ENCODE peak calls at places on chromosome 17, in seven cellular contexts. One of them, this sample, is unnamed.

GRCh38 chr17:45857977-45858708 is 13.5 kb downstream of the SPPL2C start:
- DNase-seq in AG04450: no peak
- DNase-seq in vagina: no peak
- DNase-seq in cardiac muscle cell: peak; percentile 85
- DNase-seq in breast epithelium: no peak
- DNase-seq in left ventricle myocardium inferior: no peak
- DNase-seq in H9: peak; percentile 79
- DNase-seq in this sample: no peak

GRCh38 chr17:35297666-35298065 is 54.8 kb downstream of the SLFN5 start:
- DNase-seq in AG04450: no peak
- DNase-seq in vagina: no peak
- DNase-seq in cardiac muscle cell: no peak
- DNase-seq in breast epithelium: no peak
- DNase-seq in left ventricle myocardium inferior: no peak
- DNase-seq in H9: no peak
- DNase-seq in this sample: no peak

GRCh38 chr17:2337811-2338657 is 733 bp downstream of the SGSM2 start:
- DNase-seq in AG04450: no peak
- DNase-seq in vagina: no peak
- DNase-seq in cardiac muscle cell: peak; percentile 82
- DNase-seq in breast epithelium: peak; percentile 83
- DNase-seq in left ventricle myocardium inferior: peak; percentile 67
- DNase-seq in H9: peak; percentile 70
- DNase-seq in this sample: peak; percentile 47

GRCh38 chr17:60455378-60455777 is 33.1 kb downstream of the CHCT1 start:
- DNase-seq in AG04450: no peak
- DNase-seq in vagina: no peak
- DNase-seq in cardiac muscle cell: no peak
- DNase-seq in breast epithelium: no peak
- DNase-seq in left ventricle myocardium inferior: no peak
- DNase-seq in H9: no peak
- DNase-seq in this sample: no peak

GRCh38 chr17:40485851-40486512 is 15.4 kb downstream of the TNS4 start:
- DNase-seq in AG04450: peak; percentile 98
- DNase-seq in vagina: no peak
- DNase-seq in cardiac muscle cell: no peak
- DNase-seq in breast epithelium: no peak
- DNase-seq in left ventricle myocardium inferior: no peak
- DNase-seq in H9: no peak
- DNase-seq in this sample: no peak

GRCh38 chr17:610285-610684 is 104.4 kb downstream of the VPS53 start:
- DNase-seq in AG04450: no peak
- DNase-seq in vagina: no peak
- DNase-seq in cardiac muscle cell: no peak
- DNase-seq in breast epithelium: no peak
- DNase-seq in left ventricle myocardium inferior: no peak
- DNase-seq in H9: no peak
- DNase-seq in this sample: no peak

GRCh38 chr17:61408151-61409041 is 8.8 kb downstream of the TBX2 start:
- DNase-seq in AG04450: no peak
- DNase-seq in vagina: no peak
- DNase-seq in cardiac muscle cell: no peak
- DNase-seq in breast epithelium: peak; percentile 50
- DNase-seq in left ventricle myocardium inferior: no peak
- DNase-seq in H9: peak; percentile 48
- DNase-seq in this sample: peak; percentile 7

GRCh38 chr17:33335491-33336173 is 42.5 kb upstream of the ASIC2 start:
- DNase-seq in AG04450: no peak
- DNase-seq in vagina: no peak
- DNase-seq in cardiac muscle cell: no peak
- DNase-seq in breast epithelium: no peak
- DNase-seq in left ventricle myocardium inferior: no peak
- DNase-seq in H9: peak; percentile 69
- DNase-seq in this sample: no peak

GRCh38 chr17:57109393-57110151 is 24.5 kb downstream of the AKAP1 start:
- DNase-seq in AG04450: no peak
- DNase-seq in vagina: no peak
- DNase-seq in cardiac muscle cell: peak; percentile 40
- DNase-seq in breast epithelium: no peak
- DNase-seq in left ventricle myocardium inferior: peak; percentile 75
- DNase-seq in H9: peak; percentile 62
- DNase-seq in this sample: no peak

GRCh38 chr17:63434951-63435571 is 11.0 kb downstream of the CYB561 start:
- DNase-seq in AG04450: no peak
- DNase-seq in vagina: no peak
- DNase-seq in cardiac muscle cell: no peak
- DNase-seq in breast epithelium: peak; percentile 90
- DNase-seq in left ventricle myocardium inferior: peak; percentile 65
- DNase-seq in H9: peak; percentile 71
- DNase-seq in this sample: peak; percentile 28

GRCh38 chr17:57692770-57693169 is 52.3 kb downstream of the CCDC182 start:
- DNase-seq in AG04450: no peak
- DNase-seq in vagina: no peak
- DNase-seq in cardiac muscle cell: no peak
- DNase-seq in breast epithelium: no peak
- DNase-seq in left ventricle myocardium inferior: no peak
- DNase-seq in H9: no peak
- DNase-seq in this sample: no peak

GRCh38 chr17:13560935-13561334 is 40.8 kb downstream of the HS3ST3A1 start:
- DNase-seq in AG04450: no peak
- DNase-seq in vagina: no peak
- DNase-seq in cardiac muscle cell: no peak
- DNase-seq in breast epithelium: no peak
- DNase-seq in left ventricle myocardium inferior: no peak
- DNase-seq in H9: no peak
- DNase-seq in this sample: no peak

GRCh38 chr17:44557653-44558285 is 485 bp downstream of the FZD2 start:
- DNase-seq in AG04450: no peak
- DNase-seq in vagina: no peak
- DNase-seq in cardiac muscle cell: peak; percentile 72
- DNase-seq in breast epithelium: no peak
- DNase-seq in left ventricle myocardium inferior: peak; percentile 41
- DNase-seq in H9: peak; percentile 76
- DNase-seq in this sample: peak; percentile 9

GRCh38 chr17:71033336-71033735 is 864.0 kb downstream of the KCNJ2 start:
- DNase-seq in AG04450: no peak
- DNase-seq in vagina: no peak
- DNase-seq in cardiac muscle cell: peak; percentile 30
- DNase-seq in breast epithelium: no peak
- DNase-seq in left ventricle myocardium inferior: no peak
- DNase-seq in H9: peak; percentile 62
- DNase-seq in this sample: no peak

GRCh38 chr17:31415640-31416502 is 24.4 kb downstream of the RAB11FIP4 start:
- DNase-seq in AG04450: no peak
- DNase-seq in vagina: no peak
- DNase-seq in cardiac muscle cell: no peak
- DNase-seq in breast epithelium: no peak
- DNase-seq in left ventricle myocardium inferior: no peak
- DNase-seq in H9: no peak
- DNase-seq in this sample: no peak

GRCh38 chr17:72761893-72762622 is 330.4 kb downstream of the SLC39A11 start:
- DNase-seq in AG04450: no peak
- DNase-seq in vagina: no peak
- DNase-seq in cardiac muscle cell: no peak
- DNase-seq in breast epithelium: no peak
- DNase-seq in left ventricle myocardium inferior: no peak
- DNase-seq in H9: no peak
- DNase-seq in this sample: no peak

GRCh38 chr17:50686494-50687199 is 21.1 kb downstream of the ANKRD40 start:
- DNase-seq in AG04450: no peak
- DNase-seq in vagina: no peak
- DNase-seq in cardiac muscle cell: no peak
- DNase-seq in breast epithelium: no peak
- DNase-seq in left ventricle myocardium inferior: no peak
- DNase-seq in H9: no peak
- DNase-seq in this sample: no peak

GRCh38 chr17:47941246-47941997 is at the start of gene PNPO:
- DNase-seq in AG04450: peak; percentile 93
- DNase-seq in vagina: peak; percentile 98
- DNase-seq in cardiac muscle cell: peak; percentile 87
- DNase-seq in breast epithelium: peak; percentile 93
- DNase-seq in left ventricle myocardium inferior: peak; percentile 92
- DNase-seq in H9: peak; percentile 96
- DNase-seq in this sample: peak; percentile 88

GRCh38 chr17:1487939-1488825 is 4.3 kb downstream of the MYO1C start:
- DNase-seq in AG04450: peak; percentile 67
- DNase-seq in vagina: no peak
- DNase-seq in cardiac muscle cell: peak; percentile 96
- DNase-seq in breast epithelium: peak; percentile 84
- DNase-seq in left ventricle myocardium inferior: peak; percentile 90
- DNase-seq in H9: peak; percentile 84
- DNase-seq in this sample: peak; percentile 83

GRCh38 chr17:55500103-55500502 is 11.1 kb downstream of the SMIM36 start:
- DNase-seq in AG04450: no peak
- DNase-seq in vagina: no peak
- DNase-seq in cardiac muscle cell: no peak
- DNase-seq in breast epithelium: no peak
- DNase-seq in left ventricle myocardium inferior: no peak
- DNase-seq in H9: no peak
- DNase-seq in this sample: no peak

GRCh38 chr17:73705594-73705993 is 61.3 kb upstream of the SDK2 start:
- DNase-seq in AG04450: no peak
- DNase-seq in vagina: no peak
- DNase-seq in cardiac muscle cell: no peak
- DNase-seq in breast epithelium: no peak
- DNase-seq in left ventricle myocardium inferior: no peak
- DNase-seq in H9: no peak
- DNase-seq in this sample: no peak

GRCh38 chr17:61806081-61806828 is 57.1 kb downstream of the BRIP1 start:
- DNase-seq in AG04450: no peak
- DNase-seq in vagina: no peak
- DNase-seq in cardiac muscle cell: no peak
- DNase-seq in breast epithelium: no peak
- DNase-seq in left ventricle myocardium inferior: no peak
- DNase-seq in H9: no peak
- DNase-seq in this sample: no peak

GRCh38 chr17:40168262-40168832 is 8.9 kb upstream of the RAPGEFL1 start:
- DNase-seq in AG04450: peak; percentile 41
- DNase-seq in vagina: no peak
- DNase-seq in cardiac muscle cell: peak; percentile 78
- DNase-seq in breast epithelium: no peak
- DNase-seq in left ventricle myocardium inferior: no peak
- DNase-seq in H9: peak; percentile 57
- DNase-seq in this sample: no peak

GRCh38 chr17:71974051-71974450 is 146.8 kb upstream of the SOX9 start:
- DNase-seq in AG04450: no peak
- DNase-seq in vagina: no peak
- DNase-seq in cardiac muscle cell: no peak
- DNase-seq in breast epithelium: no peak
- DNase-seq in left ventricle myocardium inferior: no peak
- DNase-seq in H9: no peak
- DNase-seq in this sample: no peak

GRCh38 chr17:50604470-50604869 is 30.2 kb upstream of the ABCC3 start:
- DNase-seq in AG04450: no peak
- DNase-seq in vagina: no peak
- DNase-seq in cardiac muscle cell: no peak
- DNase-seq in breast epithelium: no peak
- DNase-seq in left ventricle myocardium inferior: peak; percentile 75
- DNase-seq in H9: peak; percentile 73
- DNase-seq in this sample: no peak

GRCh38 chr17:12415031-12415430 is 250.7 kb upstream of the MYOCD start:
- DNase-seq in AG04450: peak; percentile 62
- DNase-seq in vagina: no peak
- DNase-seq in cardiac muscle cell: no peak
- DNase-seq in breast epithelium: no peak
- DNase-seq in left ventricle myocardium inferior: no peak
- DNase-seq in H9: peak; percentile 55
- DNase-seq in this sample: no peak

GRCh38 chr17:47718634-47719405 is 14.2 kb upstream of the TBX21 start:
- DNase-seq in AG04450: no peak
- DNase-seq in vagina: no peak
- DNase-seq in cardiac muscle cell: no peak
- DNase-seq in breast epithelium: no peak
- DNase-seq in left ventricle myocardium inferior: no peak
- DNase-seq in H9: no peak
- DNase-seq in this sample: no peak

GRCh38 chr17:63634163-63634562 is 11.9 kb downstream of the MAP3K3 start:
- DNase-seq in AG04450: no peak
- DNase-seq in vagina: no peak
- DNase-seq in cardiac muscle cell: no peak
- DNase-seq in breast epithelium: no peak
- DNase-seq in left ventricle myocardium inferior: no peak
- DNase-seq in H9: no peak
- DNase-seq in this sample: no peak

GRCh38 chr17:79814966-79815835 is 18.3 kb upstream of the CBX8 start:
- DNase-seq in AG04450: no peak
- DNase-seq in vagina: no peak
- DNase-seq in cardiac muscle cell: no peak
- DNase-seq in breast epithelium: peak; percentile 91
- DNase-seq in left ventricle myocardium inferior: no peak
- DNase-seq in H9: peak; percentile 68
- DNase-seq in this sample: no peak

GRCh38 chr17:21679256-21680146 is 12.8 kb upstream of the KCNJ18 start:
- DNase-seq in AG04450: no peak
- DNase-seq in vagina: no peak
- DNase-seq in cardiac muscle cell: no peak
- DNase-seq in breast epithelium: peak; percentile 49
- DNase-seq in left ventricle myocardium inferior: no peak
- DNase-seq in H9: no peak
- DNase-seq in this sample: no peak
- H3K9me3 ChIP-seq in AG04450: peaks cover 91% of the 10 kb centered on the region
- H3K9me3 ChIP-seq in vagina: no peaks in the 10 kb centered on the region
- H3K9me3 ChIP-seq in cardiac muscle cell: no peaks in the 10 kb centered on the region
- H3K9me3 ChIP-seq in breast epithelium: no peaks in the 10 kb centered on the region
- H3K9me3 ChIP-seq in left ventricle myocardium inferior: no peaks in the 10 kb centered on the region
- H3K9me3 ChIP-seq in H9: peaks cover 56% of the 10 kb centered on the region
- H3K9me3 ChIP-seq in this sample: no peaks in the 10 kb centered on the region

GRCh38 chr17:6772016-6772415 is 4.0 kb upstream of the FBXO39 start:
- DNase-seq in AG04450: no peak
- DNase-seq in vagina: no peak
- DNase-seq in cardiac muscle cell: no peak
- DNase-seq in breast epithelium: no peak
- DNase-seq in left ventricle myocardium inferior: no peak
- DNase-seq in H9: no peak
- DNase-seq in this sample: no peak
- H3K9me3 ChIP-seq in AG04450: peaks cover 20% of the 10 kb centered on the region
- H3K9me3 ChIP-seq in vagina: peaks cover 10% of the 10 kb centered on the region
- H3K9me3 ChIP-seq in cardiac muscle cell: no peaks in the 10 kb centered on the region
- H3K9me3 ChIP-seq in breast epithelium: peaks cover 27% of the 10 kb centered on the region
- H3K9me3 ChIP-seq in left ventricle myocardium inferior: peaks cover 89% of the 10 kb centered on the region
- H3K9me3 ChIP-seq in H9: no peaks in the 10 kb centered on the region
- H3K9me3 ChIP-seq in this sample: peaks cover 17% of the 10 kb centered on the region

GRCh38 chr17:21146362-21147021 is 19.7 kb downstream of the DHRS7B start:
- DNase-seq in AG04450: no peak
- DNase-seq in vagina: no peak
- DNase-seq in cardiac muscle cell: no peak
- DNase-seq in breast epithelium: no peak
- DNase-seq in left ventricle myocardium inferior: no peak
- DNase-seq in H9: no peak
- DNase-seq in this sample: no peak
- H3K9me3 ChIP-seq in AG04450: no peaks in the 10 kb centered on the region
- H3K9me3 ChIP-seq in vagina: no peaks in the 10 kb centered on the region
- H3K9me3 ChIP-seq in cardiac muscle cell: no peaks in the 10 kb centered on the region
- H3K9me3 ChIP-seq in breast epithelium: no peaks in the 10 kb centered on the region
- H3K9me3 ChIP-seq in left ventricle myocardium inferior: peaks cover 7% of the 10 kb centered on the region
- H3K9me3 ChIP-seq in H9: peaks cover under 1% of the 10 kb centered on the region
- H3K9me3 ChIP-seq in this sample: peaks cover 2% of the 10 kb centered on the region

GRCh38 chr17:14775761-14776492 is 475.0 kb downstream of the HS3ST3B1 start:
- DNase-seq in AG04450: no peak
- DNase-seq in vagina: no peak
- DNase-seq in cardiac muscle cell: no peak
- DNase-seq in breast epithelium: no peak
- DNase-seq in left ventricle myocardium inferior: no peak
- DNase-seq in H9: no peak
- DNase-seq in this sample: no peak
- H3K9me3 ChIP-seq in AG04450: no peaks in the 10 kb centered on the region
- H3K9me3 ChIP-seq in vagina: no peaks in the 10 kb centered on the region
- H3K9me3 ChIP-seq in cardiac muscle cell: no peaks in the 10 kb centered on the region
- H3K9me3 ChIP-seq in breast epithelium: no peaks in the 10 kb centered on the region
- H3K9me3 ChIP-seq in left ventricle myocardium inferior: peaks cover 7% of the 10 kb centered on the region
- H3K9me3 ChIP-seq in H9: no peaks in the 10 kb centered on the region
- H3K9me3 ChIP-seq in this sample: no peaks in the 10 kb centered on the region

This sample was measured in T-helper 17 cell.